ENCODE peak calls at places on chromosomes 3 and 15, in eight cellular contexts. R is endodermal cell, M is A549, F is coronary artery, H is ovary, E is IMR-90, O is OCI-LY7, T is PC-3. Y is an unnamed sample.

GRCh38 chr15:76480267-76480666 is 143.7 kb downstream of the ISL2 start:
- DNase-seq in E (no peak), M (no peak), R (no peak), T (no peak), O (no peak), F (no peak), H (no peak), Y (no peak)

GRCh38 chr3:132083583-132084372 is 49.0 kb upstream of the CPNE4 start:
- DNase-seq in F (no peak), O (no peak), T (peak; percentile 82), R (peak; percentile 39), M (peak; percentile 62), H (no peak), E (no peak), Y (peak; percentile 64)

GRCh38 chr3:189863031-189863430 is 231.8 kb downstream of the TP63 start:
- DNase-seq in M (no peak), T (no peak), O (no peak), H (no peak), F (no peak), E (no peak), R (no peak), Y (no peak)

GRCh38 chr3:182682263-182683229 is 110.8 kb upstream of the ATP11B start:
- DNase-seq in O (peak; percentile 76), T (peak; percentile 40), F (no peak), M (peak; percentile 51), H (peak; percentile 26), R (peak; percentile 91), E (peak; percentile 10), Y (peak; percentile 19)

GRCh38 chr3:11553436-11554235 is 90.1 kb downstream of the VGLL4 start:
- DNase-seq in E (peak; percentile 45), M (no peak), T (no peak), H (peak; percentile 58), F (peak; percentile 93), R (no peak), O (no peak), Y (peak; percentile 31)

GRCh38 chr3:187985636-187986035 is 168.3 kb upstream of the LPP start:
- DNase-seq in E (peak; percentile 36), R (no peak), M (no peak), O (no peak), H (no peak), T (no peak), F (no peak), Y (no peak)

GRCh38 chr15:50051811-50052419 is 67.1 kb downstream of the ATP8B4 start:
- DNase-seq in R (peak; percentile 76), M (peak; percentile 49), E (peak; percentile 91), H (peak; percentile 51), T (peak; percentile 87), O (peak; percentile 11), F (no peak), Y (peak; percentile 94)

GRCh38 chr3:113211370-113212154 is at the start of gene BOC:
- DNase-seq in H (peak; percentile 64), M (peak; percentile 45), O (no peak), R (peak; percentile 79), F (no peak), E (peak; percentile 68), T (peak; percentile 69), Y (peak; percentile 77)

GRCh38 chr3:139745831-139746230 is 68.1 kb upstream of the NMNAT3 start:
- DNase-seq in O (no peak), T (peak; percentile 46), M (no peak), H (no peak), E (peak; percentile 34), F (no peak), R (peak; percentile 67), Y (peak; percentile 61)

GRCh38 chr3:52089691-52090090 is 33.3 kb upstream of the DUSP7 start:
- DNase-seq in T (no peak), R (no peak), E (no peak), M (no peak), O (no peak), H (peak; percentile 10), F (no peak), Y (no peak)

GRCh38 chr3:52091566-52092290 is 35.4 kb upstream of the DUSP7 start:
- DNase-seq in E (peak; percentile 49), M (no peak), H (peak; percentile 10), T (no peak), R (no peak), F (peak; percentile 86), O (no peak), Y (peak; percentile 50)

GRCh38 chr3:52092291-52092660 is 35.9 kb upstream of the DUSP7 start:
- DNase-seq in R (no peak), O (no peak), T (no peak), E (no peak), F (no peak), M (no peak), H (no peak), Y (no peak)

GRCh38 chr3:52090131-52090548 is 33.8 kb upstream of the DUSP7 start:
- DNase-seq in T (peak; percentile 68), F (peak; percentile 90), M (no peak), O (no peak), H (peak; percentile 17), R (no peak), E (peak; percentile 92), Y (peak; percentile 87)

DNA sequence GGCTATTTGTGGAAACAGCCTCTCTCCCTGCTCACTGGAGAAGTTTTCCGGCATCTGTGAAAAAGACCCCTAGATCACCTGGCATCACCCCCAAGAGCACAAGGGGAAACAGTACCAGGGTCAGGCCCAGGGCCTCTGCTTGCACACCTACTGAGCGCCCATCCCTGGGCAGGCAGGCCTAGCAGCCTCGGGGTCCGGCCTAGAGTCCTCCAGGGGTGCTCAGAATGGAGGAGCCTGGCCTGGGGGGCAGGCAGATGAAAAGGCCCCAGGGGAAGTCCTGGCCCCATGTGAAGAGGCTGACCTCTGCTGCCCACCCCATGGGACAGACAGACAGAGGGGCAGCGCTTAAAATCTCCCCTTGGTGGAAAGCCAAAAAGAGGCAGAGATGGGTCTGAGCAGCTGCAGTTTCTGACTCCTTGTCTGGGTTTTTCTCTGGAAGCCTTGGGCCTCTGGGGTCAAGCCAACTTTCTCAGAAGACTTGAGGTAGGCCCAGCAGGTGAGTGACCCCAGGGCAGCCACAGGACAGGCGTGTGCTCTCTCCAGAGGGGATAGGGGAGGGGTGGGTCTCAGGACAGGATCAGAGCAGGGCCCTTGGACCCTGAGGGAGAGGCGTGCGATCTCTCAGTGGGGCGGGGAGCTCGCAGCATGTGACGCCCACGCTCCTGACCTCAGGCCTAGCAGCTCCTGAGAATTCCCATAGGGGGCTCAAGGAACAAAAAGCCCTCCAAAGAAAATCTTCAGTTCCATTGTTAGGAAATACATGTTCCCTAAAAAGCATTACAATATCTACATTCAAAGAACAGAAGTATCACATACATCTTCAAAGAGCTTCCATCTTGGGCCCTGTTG is 34.5 kb upstream of the DUSP7 start:
- DNase-seq in O (no peak), T (no peak), R (peak; percentile 65), H (peak; percentile 10), F (no peak), E (no peak), M (no peak), Y (peak; percentile 53)
- TF ChIP-seq CTCF in O (no peak), T (no peak), R (peak; percentile 61), H (no peak), F (no peak), E (no peak), M (no peak), Y (no peak)

DNA sequence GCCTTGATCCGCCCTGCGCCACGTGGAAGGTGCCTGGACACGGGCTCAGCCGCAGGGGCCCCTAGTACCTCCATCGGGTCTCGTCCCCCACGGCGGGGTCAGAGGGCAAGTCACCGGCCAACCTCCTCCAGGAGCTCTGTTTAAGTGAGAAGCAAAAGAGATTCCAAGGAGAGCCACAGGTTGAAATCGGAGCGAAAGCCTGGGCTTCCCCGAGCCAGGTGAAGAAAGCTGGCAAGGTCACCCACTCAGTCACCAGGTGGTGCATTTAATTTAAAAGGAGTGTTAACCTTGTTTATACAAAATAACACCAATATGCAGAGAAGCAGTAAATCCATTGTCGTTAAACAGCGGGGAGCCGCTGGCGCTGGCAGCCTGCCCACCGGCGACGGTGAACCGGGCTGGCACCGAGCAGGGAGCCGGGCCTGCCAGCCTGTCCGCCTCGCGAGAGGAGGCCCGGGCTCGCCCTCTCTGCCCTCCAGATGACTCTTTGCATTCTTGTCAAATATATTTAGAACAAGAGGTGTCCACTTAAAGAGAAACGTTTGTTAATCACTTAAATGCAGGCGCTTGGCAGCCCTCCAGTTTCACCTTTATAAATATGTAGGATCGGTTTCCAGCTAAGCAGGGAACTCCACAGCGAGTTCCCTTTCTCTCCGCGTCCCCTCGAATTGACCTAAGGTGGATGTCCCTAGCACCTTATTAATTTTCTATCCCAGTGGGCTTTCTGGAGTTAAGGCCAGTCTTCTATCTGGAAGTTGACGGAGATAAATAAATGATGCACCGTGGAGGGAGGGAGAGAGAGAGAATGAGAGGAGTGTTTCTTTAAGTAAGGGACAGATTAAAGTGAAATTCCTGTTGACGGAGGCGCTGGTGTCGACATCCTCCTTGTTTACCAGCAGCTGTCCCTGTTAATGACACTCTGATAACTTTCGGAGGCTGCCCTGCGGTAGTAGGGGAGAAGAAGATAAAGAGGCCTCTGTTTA is 277.2 kb upstream of the NR2F2 start:
- DNase-seq in O (no peak), H (peak; percentile 39), E (no peak), F (no peak), T (peak; percentile 12), M (no peak), R (peak; percentile 85), Y (no peak)
- H3K4me3 ChIP-seq in O (no peak overlapping the region), H (peak overlapping the region; percentile 28), E (no peak overlapping the region), F (peak overlapping the region; percentile 65), T (peak overlapping the region; percentile 63), M (peak overlapping the region; percentile 33), R (peak overlapping the region; percentile 70), Y (no peak overlapping the region)

GRCh38 chr3:150057227-150057626 is 86.5 kb upstream of the PFN2 start:
- DNase-seq in R (no peak), T (no peak), F (no peak), M (no peak), O (no peak), H (no peak), E (no peak), Y (no peak)

GRCh38 chr3:150061288-150062018 is 90.8 kb upstream of the PFN2 start:
- DNase-seq in M (no peak), R (no peak), H (no peak), O (no peak), F (no peak), E (no peak), T (no peak), Y (no peak)

GRCh38 chr3:150059241-150059640 is 88.5 kb upstream of the PFN2 start:
- DNase-seq in F (no peak), T (no peak), M (no peak), O (no peak), E (no peak), R (no peak), H (no peak), Y (peak; percentile 24)

GRCh38 chr3:150062492-150062891 is 91.8 kb upstream of the PFN2 start:
- DNase-seq in E (peak; percentile 81), M (no peak), H (no peak), R (no peak), F (no peak), O (no peak), T (no peak), Y (peak; percentile 84)

DNA sequence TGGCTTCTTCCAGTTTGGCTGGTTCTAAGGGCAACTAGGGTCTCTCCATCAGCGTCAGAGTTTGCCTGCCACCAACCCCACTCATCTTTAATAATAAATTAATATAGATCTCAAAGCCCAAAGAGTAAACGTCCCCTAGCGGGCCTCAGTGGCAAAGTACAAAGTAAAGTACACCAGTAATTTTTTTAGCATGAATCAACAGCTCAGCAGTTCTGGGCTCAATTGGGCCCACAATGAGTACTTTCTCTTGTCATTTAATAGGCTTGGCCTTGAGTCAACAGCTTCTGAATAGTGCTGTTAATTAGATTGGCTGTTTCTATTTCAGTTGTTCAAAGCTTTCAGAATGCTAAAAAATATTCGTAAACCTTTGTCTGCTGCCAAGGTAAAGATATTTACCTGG is 89.0 kb upstream of the PFN2 start:
- DNase-seq in M (no peak), H (no peak), E (no peak), O (no peak), T (no peak), R (no peak), F (no peak), Y (no peak)
- TF ChIP-seq CTCF in M (no peak), H (no peak), E (no peak), O (no peak), T (no peak), R (no peak), F (no peak), Y (no peak)

GRCh38 chr3:30864158-30864557 is 30.3 kb downstream of the GADL1 start:
- DNase-seq in T (no peak), M (no peak), H (no peak), F (no peak), E (no peak), R (no peak), O (no peak), Y (no peak)
- H3K4me3 ChIP-seq in T (no peak overlapping the region), M (no peak overlapping the region), H (no peak overlapping the region), F (no peak overlapping the region), E (no peak overlapping the region), R (no peak overlapping the region), O (no peak overlapping the region), Y (no peak overlapping the region)